ENCODE peak calls at places on chromosomes 11 and 22, in ten cellular contexts. J is thoracic aorta; M is mucosa of descending colon; G is stimulated activated CD4-positive, alpha-beta T cell treated with anti-CD3 and anti-CD28 coated beads, Interleukin-12 subunit alpha, Interleukin-12 subunit beta, amount 100 ng/mL, for 48 hours; C is K562; Y is NCI-H82; B is activated CD4-positive, alpha-beta T cell treated with anti-CD3 and anti-CD28 coated beads, Interleukin-2, amount 50 U/mL, for 1 hour; N is lung; Q is EL; A is T-helper 9 cell. D is an unnamed sample.

GRCh38 chr11:19729141-19729540 is 16.5 kb downstream of the NAV2 start:
- DNase-seq in J (no peak), M (no peak), G (no peak), C (no peak), Y (no peak), B (no peak), N (no peak), Q (no peak), A (no peak), D (no peak)

GRCh38 chr11:929405-929804 is 3.7 kb downstream of the AP2A2 start:
- DNase-seq in J (no peak), M (no peak), G (no peak), C (no peak), Y (no peak), B (no peak), N (no peak), Q (no peak), A (no peak), D (no peak)

GRCh38 chr11:75667268-75667830 is 1.5 kb downstream of the MAP6 start:
- DNase-seq in J (no peak), M (peak), G (no peak), C (no peak), Y (peak), B (no peak), N (peak), Q (peak), A (no peak), D (peak)

GRCh38 chr11:116357769-116358544 is 414.8 kb downstream of the BUD13 start:
- DNase-seq in J (no peak), M (peak), G (no peak), C (peak), Y (peak), B (no peak), N (no peak), Q (no peak), A (no peak), D (no peak)

GRCh38 chr11:34757026-34757451 is 136.1 kb downstream of the EHF start:
- DNase-seq in J (no peak), M (no peak), G (no peak), C (no peak), Y (no peak), B (no peak), N (no peak), Q (no peak), A (no peak), D (no peak)

GRCh38 chr22:25564979-25565677 is 653 bp downstream of the GRK3 start:
- DNase-seq in J (no peak), M (peak), G (peak), C (no peak), Y (peak), B (peak), N (no peak), Q (no peak), A (no peak), D (no peak)

GRCh38 chr11:80136991-80137390 is 696.2 kb upstream of the TENM4 start:
- DNase-seq in J (no peak), M (no peak), G (no peak), C (no peak), Y (no peak), B (no peak), N (no peak), Q (peak), A (no peak), D (no peak)

GRCh38 chr22:43088979-43089717 is at the start of gene TTLL1:
- DNase-seq in J (peak), M (peak), G (peak), C (peak), Y (peak), B (peak), N (peak), Q (peak), A (peak), D (peak)

GRCh38 chr22:47213571-47214230 is 451.3 kb downstream of the TBC1D22A start:
- DNase-seq in J (no peak), M (peak), G (peak), C (peak), Y (peak), B (peak), N (peak), Q (no peak), A (peak), D (peak)

GRCh38 chr22:50507421-50507990 is at the start of gene LMF2:
- DNase-seq in J (no peak), M (peak), G (peak), C (no peak), Y (no peak), B (peak), N (peak), Q (no peak), A (peak), D (peak)

GRCh38 chr11:19939415-19939929 is 220.8 kb downstream of the DBX1 start:
- DNase-seq in J (no peak), M (no peak), G (no peak), C (no peak), Y (no peak), B (no peak), N (no peak), Q (no peak), A (no peak), D (no peak)

GRCh38 chr11:101083334-101083733 is 46.3 kb downstream of the PGR start:
- DNase-seq in J (no peak), M (no peak), G (no peak), C (no peak), Y (no peak), B (no peak), N (no peak), Q (no peak), A (no peak), D (no peak)

GRCh38 chr22:35749808-35750207 is 32.1 kb downstream of the APOL5 start:
- DNase-seq in J (no peak), M (no peak), G (no peak), C (no peak), Y (no peak), B (no peak), N (no peak), Q (peak), A (no peak), D (peak)

GRCh38 chr11:33387996-33388395 is 130.8 kb downstream of the HIPK3 start:
- DNase-seq in J (no peak), M (no peak), G (no peak), C (no peak), Y (no peak), B (no peak), N (no peak), Q (no peak), A (no peak), D (peak)

GRCh38 chr11:68772936-68773335 is 21.6 kb upstream of the TESMIN start:
- DNase-seq in J (no peak), M (no peak), G (no peak), C (no peak), Y (no peak), B (no peak), N (no peak), Q (no peak), A (no peak), D (no peak)

GRCh38 chr11:43928721-43929120 is 13.7 kb upstream of the C11orf96 start:
- DNase-seq in J (no peak), M (no peak), G (no peak), C (no peak), Y (no peak), B (no peak), N (no peak), Q (no peak), A (no peak), D (no peak)

GRCh38 chr11:128240546-128240945 is 346.8 kb downstream of the ETS1 start:
- DNase-seq in J (no peak), M (no peak), G (no peak), C (no peak), Y (no peak), B (no peak), N (no peak), Q (no peak), A (no peak), D (no peak)